ENCODE peak calls at places on chromosomes 5 and 9, in four cellular contexts. One of them, this sample, is unnamed.

GRCh38 chr9:121770415-121771273 is 119.2 kb downstream of the DAB2IP start:
- DNase-seq in K562: no peak
- DNase-seq in IMR-90: peak; percentile 84
- DNase-seq in GM12878: no peak
- DNase-seq in this sample: no peak

GRCh38 chr5:14035859-14036440 is 91.5 kb upstream of the DNAH5 start:
- DNase-seq in K562: no peak
- DNase-seq in IMR-90: peak; percentile 100
- DNase-seq in GM12878: no peak
- DNase-seq in this sample: no peak

GRCh38 chr9:135348076-135348787 is 131.3 kb upstream of the PPP1R26 start:
- DNase-seq in K562: no peak
- DNase-seq in IMR-90: no peak
- DNase-seq in GM12878: no peak
- DNase-seq in this sample: no peak

GRCh38 chr5:171835066-171835465 is 49.4 kb downstream of the SMIM23 start:
- DNase-seq in K562: no peak
- DNase-seq in IMR-90: no peak
- DNase-seq in GM12878: no peak
- DNase-seq in this sample: no peak

GRCh38 chr5:179217356-179217755 is 127.9 kb downstream of the ADAMTS2 start:
- DNase-seq in K562: no peak
- DNase-seq in IMR-90: peak; percentile 42
- DNase-seq in GM12878: no peak
- DNase-seq in this sample: no peak

GRCh38 chr5:62385136-62385535 is 18.6 kb downstream of the DIMT1 start:
- DNase-seq in K562: no peak
- DNase-seq in IMR-90: no peak
- DNase-seq in GM12878: no peak
- DNase-seq in this sample: no peak

GRCh38 chr5:40746703-40747102 is 9.1 kb downstream of the TTC33 start:
- DNase-seq in K562: no peak
- DNase-seq in IMR-90: peak; percentile 32
- DNase-seq in GM12878: no peak
- DNase-seq in this sample: no peak

GRCh38 chr5:1563051-1563461 is 39.3 kb upstream of the LPCAT1 start:
- DNase-seq in K562: no peak
- DNase-seq in IMR-90: no peak
- DNase-seq in GM12878: no peak
- DNase-seq in this sample: no peak

GRCh38 chr5:57987552-57987951 is 472.3 kb downstream of the PLK2 start:
- DNase-seq in K562: no peak
- DNase-seq in IMR-90: no peak
- DNase-seq in GM12878: no peak
- DNase-seq in this sample: no peak

GRCh38 chr9:128912270-128912853 is 8.4 kb upstream of the PHYHD1 start:
- DNase-seq in K562: no peak
- DNase-seq in IMR-90: peak; percentile 94
- DNase-seq in GM12878: no peak
- DNase-seq in this sample: peak; percentile 38

GRCh38 chr5:116626272-116626723 is 51.7 kb upstream of the SEMA6A start:
- DNase-seq in K562: no peak
- DNase-seq in IMR-90: peak; percentile 22
- DNase-seq in GM12878: no peak
- DNase-seq in this sample: no peak

GRCh38 chr5:73233053-73233460 is 60.1 kb downstream of the TMEM174 start:
- DNase-seq in K562: no peak
- DNase-seq in IMR-90: no peak
- DNase-seq in GM12878: no peak
- DNase-seq in this sample: peak; percentile 72

GRCh38 chr5:109451161-109451560 is 41.4 kb upstream of the PJA2 start:
- DNase-seq in K562: no peak
- DNase-seq in IMR-90: no peak
- DNase-seq in GM12878: no peak
- DNase-seq in this sample: no peak

GRCh38 chr9:76521244-76521673 is 62.3 kb downstream of the GCNT1 start:
- DNase-seq in K562: no peak
- DNase-seq in IMR-90: no peak
- DNase-seq in GM12878: no peak
- DNase-seq in this sample: no peak

GRCh38 chr5:40879163-40879942 is 29.9 kb upstream of the C7 start:
- DNase-seq in K562: peak; percentile 52
- DNase-seq in IMR-90: peak; percentile 45
- DNase-seq in GM12878: no peak
- DNase-seq in this sample: no peak

GRCh38 chr5:99248066-99248465 is 319.3 kb upstream of the CHD1 start:
- DNase-seq in K562: no peak
- DNase-seq in IMR-90: no peak
- DNase-seq in GM12878: no peak
- DNase-seq in this sample: no peak

GRCh38 chr9:107216331-107216730 is 66.7 kb upstream of the RAD23B start:
- DNase-seq in K562: no peak
- DNase-seq in IMR-90: no peak
- DNase-seq in GM12878: no peak
- DNase-seq in this sample: no peak

GRCh38 chr5:107388111-107388861 is 282.5 kb downstream of the EFNA5 start:
- DNase-seq in K562: no peak
- DNase-seq in IMR-90: peak; percentile 83
- DNase-seq in GM12878: peak; percentile 57
- DNase-seq in this sample: no peak

GRCh38 chr5:140253985-140254384 is 48.9 kb downstream of the PFDN1 start:
- DNase-seq in K562: no peak
- DNase-seq in IMR-90: no peak
- DNase-seq in GM12878: no peak
- DNase-seq in this sample: no peak

GRCh38 chr5:120852222-120852860 is 388.2 kb downstream of the PRR16 start:
- DNase-seq in K562: no peak
- DNase-seq in IMR-90: no peak
- DNase-seq in GM12878: no peak
- DNase-seq in this sample: no peak

GRCh38 chr5:69033690-69034089 is 60.1 kb upstream of the SLC30A5 start:
- DNase-seq in K562: no peak
- DNase-seq in IMR-90: no peak
- DNase-seq in GM12878: no peak
- DNase-seq in this sample: no peak

GRCh38 chr9:78370991-78371390 is 74.1 kb downstream of the PSAT1 start:
- DNase-seq in K562: no peak
- DNase-seq in IMR-90: no peak
- DNase-seq in GM12878: no peak
- DNase-seq in this sample: no peak

GRCh38 chr9:129184743-129185142 is 6.7 kb upstream of the IER5L start:
- DNase-seq in K562: no peak
- DNase-seq in IMR-90: no peak
- DNase-seq in GM12878: no peak
- DNase-seq in this sample: no peak

GRCh38 chr9:134497283-134497860 is 144.2 kb upstream of the COL5A1 start:
- DNase-seq in K562: no peak
- DNase-seq in IMR-90: peak; percentile 43
- DNase-seq in GM12878: no peak
- DNase-seq in this sample: no peak

GRCh38 chr9:85224729-85225128 is 517.0 kb downstream of the AGTPBP1 start:
- DNase-seq in K562: no peak
- DNase-seq in IMR-90: no peak
- DNase-seq in GM12878: no peak
- DNase-seq in this sample: no peak

GRCh38 chr5:152527358-152528048 is 122.4 kb upstream of the NMUR2 start:
- DNase-seq in K562: no peak
- DNase-seq in IMR-90: no peak
- DNase-seq in GM12878: no peak
- DNase-seq in this sample: no peak

GRCh38 chr5:152529456-152529855 is 124.4 kb upstream of the NMUR2 start:
- DNase-seq in K562: no peak
- DNase-seq in IMR-90: no peak
- DNase-seq in GM12878: no peak
- DNase-seq in this sample: no peak

GRCh38 chr5:152523964-152524363 is 118.9 kb upstream of the NMUR2 start:
- DNase-seq in K562: no peak
- DNase-seq in IMR-90: no peak
- DNase-seq in GM12878: no peak
- DNase-seq in this sample: no peak
- TF ChIP-seq CHD1 in K562: no peak
- TF ChIP-seq CHD1 in IMR-90: no peak
- TF ChIP-seq CHD1 in GM12878: no peak
- TF ChIP-seq CHD1 in this sample: no peak

GRCh38 chr9:131813116-131813515 is 73.2 kb upstream of the RAPGEF1 start:
- DNase-seq in K562: no peak
- DNase-seq in IMR-90: peak; percentile 61
- DNase-seq in GM12878: no peak
- DNase-seq in this sample: no peak
- TF ChIP-seq CHD1 in K562: no peak
- TF ChIP-seq CHD1 in IMR-90: no peak
- TF ChIP-seq CHD1 in GM12878: no peak
- TF ChIP-seq CHD1 in this sample: no peak

GRCh38 chr5:149277821-149278220 is 6.2 kb downstream of the AFAP1L1 start:
- DNase-seq in K562: no peak
- DNase-seq in IMR-90: no peak
- DNase-seq in GM12878: no peak
- DNase-seq in this sample: no peak

GRCh38 chr5:149279651-149280050 is 8.0 kb downstream of the AFAP1L1 start:
- DNase-seq in K562: no peak
- DNase-seq in IMR-90: no peak
- DNase-seq in GM12878: no peak
- DNase-seq in this sample: no peak

GRCh38 chr5:149280802-149281201 is 9.1 kb downstream of the AFAP1L1 start:
- DNase-seq in K562: no peak
- DNase-seq in IMR-90: no peak
- DNase-seq in GM12878: no peak
- DNase-seq in this sample: no peak

GRCh38 chr5:149280124-149280523 is 8.5 kb downstream of the AFAP1L1 start:
- DNase-seq in K562: no peak
- DNase-seq in IMR-90: no peak
- DNase-seq in GM12878: no peak
- DNase-seq in this sample: no peak

GRCh38 chr5:149278811-149279210 is 7.2 kb downstream of the AFAP1L1 start:
- DNase-seq in K562: no peak
- DNase-seq in IMR-90: no peak
- DNase-seq in GM12878: no peak
- DNase-seq in this sample: no peak
- TF ChIP-seq CHD1 in K562: no peak
- TF ChIP-seq CHD1 in IMR-90: no peak
- TF ChIP-seq CHD1 in GM12878: no peak
- TF ChIP-seq CHD1 in this sample: no peak

DNA sequence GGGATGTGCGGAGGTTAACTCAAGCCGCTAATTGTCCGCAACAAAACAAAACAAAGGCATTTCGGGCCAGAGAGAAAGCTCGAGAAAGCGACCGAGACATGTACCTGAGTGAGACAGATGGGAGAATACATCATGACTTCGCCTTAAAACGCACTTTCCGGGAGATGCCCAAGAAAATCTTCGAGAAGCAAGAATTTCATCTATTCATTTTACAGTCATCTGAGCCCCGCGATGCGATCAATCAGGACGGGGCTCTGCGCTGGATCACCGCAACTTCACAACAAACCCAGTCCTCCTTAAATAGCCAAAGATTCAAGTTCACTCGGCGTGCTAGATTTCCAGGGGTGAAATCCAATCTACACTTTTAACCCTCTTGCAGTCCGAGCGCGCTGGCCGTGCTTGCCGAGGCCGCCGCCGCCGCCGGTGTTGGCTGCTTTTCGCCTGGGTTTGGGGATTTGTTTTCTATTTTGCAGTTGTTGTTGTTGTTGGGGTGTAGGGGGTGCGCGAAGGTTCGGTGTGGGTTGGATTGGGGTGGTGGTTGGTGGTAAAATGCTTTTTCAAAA is 482 bp downstream of the NFIB start:
- DNase-seq in K562: peak; percentile 8
- DNase-seq in IMR-90: peak; percentile 31
- DNase-seq in GM12878: no peak
- DNase-seq in this sample: no peak
- TF ChIP-seq CHD1 in K562: no peak
- TF ChIP-seq CHD1 in IMR-90: no peak
- TF ChIP-seq CHD1 in GM12878: no peak
- TF ChIP-seq CHD1 in this sample: no peak

This sample was measured in H1.